ENCODE peak calls at places on chromosomes 2 and 18, in five cellular contexts. W is amniotic stem cell, L is DMS153, V is left cardiac atrium, G is activated gamma-delta T cell treated with Interleukin-2 at 50 U/mL for 16 hours. N is an unnamed sample.

GRCh38 chr2:100136310-100136709 is 6.1 kb downstream of the AFF3 start:
- DNase-seq in L (no peak), G (no peak), W (no peak), V (no peak), N (no peak)

GRCh38 chr18:50154420-50154819 is 40.5 kb downstream of the MYO5B start:
- DNase-seq in V (no peak), W (no peak), L (no peak), G (no peak), N (no peak)

GRCh38 chr18:79321625-79322024 is 74.1 kb upstream of the NFATC1 start:
- DNase-seq in W (no peak), L (no peak), G (no peak), V (no peak), N (no peak)

GRCh38 chr2:46737577-46737976 is 178.0 kb downstream of the MCFD2 start:
- DNase-seq in G (no peak), W (no peak), L (peak; percentile 62), V (no peak), N (peak; percentile 29)

GRCh38 chr2:17915099-17915498 is 36.6 kb downstream of the KCNS3 start:
- DNase-seq in W (no peak), G (no peak), L (no peak), V (no peak), N (no peak)

GRCh38 chr18:72114801-72115594 is 429.1 kb downstream of the CBLN2 start:
- DNase-seq in L (no peak), W (no peak), G (no peak), V (no peak), N (no peak)

GRCh38 chr2:194826241-194826640 is 830.8 kb upstream of the SLC39A10 start:
- DNase-seq in G (no peak), W (no peak), L (no peak), V (no peak), N (no peak)

GRCh38 chr2:8575011-8575750 is 106.7 kb upstream of the ID2 start:
- DNase-seq in L (no peak), W (no peak), V (no peak), G (peak; percentile 66), N (no peak)

GRCh38 chr2:18282026-18282425 is 278.4 kb downstream of the RDH14 start:
- DNase-seq in L (no peak), V (no peak), G (no peak), W (no peak), N (no peak)

GRCh38 chr2:43174368-43175186 is 51.8 kb downstream of the ZFP36L2 start:
- DNase-seq in G (peak; percentile 71), W (no peak), L (no peak), V (peak; percentile 40), N (no peak)

GRCh38 chr2:191105082-191105481 is 45.7 kb downstream of the STAT4 start:
- DNase-seq in G (no peak), W (no peak), L (no peak), V (no peak), N (no peak)

GRCh38 chr2:95044598-95044997 is 19.1 kb downstream of the MAL start:
- DNase-seq in G (no peak), V (no peak), W (no peak), L (no peak), N (no peak)

GRCh38 chr2:132583666-132584360 is 86.2 kb downstream of the LYPD1 start:
- DNase-seq in G (no peak), L (no peak), W (no peak), V (no peak), N (no peak)

GRCh38 chr2:231648579-231649174 is 56.0 kb downstream of the TEX44 start:
- DNase-seq in L (peak; percentile 71), W (no peak), V (peak; percentile 59), G (peak; percentile 30), N (peak; percentile 46)

GRCh38 chr2:175156534-175156933 is 11.5 kb downstream of the ATF2 start:
- DNase-seq in L (no peak), W (no peak), G (no peak), V (no peak), N (no peak)

GRCh38 chr2:146894514-146894913 is 950.3 kb upstream of the ACVR2A start:
- DNase-seq in V (no peak), G (no peak), W (no peak), L (no peak), N (no peak)

GRCh38 chr2:55014962-55015939 is 35.0 kb downstream of the RTN4 start:
- DNase-seq in L (no peak), G (peak; percentile 33), W (peak; percentile 74), V (peak; percentile 24), N (peak; percentile 73)

GRCh38 chr2:174036825-174037224 is 71.7 kb upstream of the SP3 start:
- DNase-seq in V (no peak), W (no peak), L (no peak), G (no peak), N (no peak)

GRCh38 chr2:26394694-26395093 is 7.0 kb upstream of the DRC1 start:
- DNase-seq in V (no peak), G (no peak), L (no peak), W (no peak), N (no peak)

GRCh38 chr18:51668632-51669031 is 471.2 kb upstream of the MEX3C start:
- DNase-seq in L (no peak), G (no peak), W (no peak), V (no peak), N (no peak)

GRCh38 chr2:197378494-197378972 is 56.3 kb downstream of the SF3B1 start:
- DNase-seq in V (peak; percentile 37), W (no peak), L (peak; percentile 15), G (peak; percentile 60), N (peak; percentile 14)

GRCh38 chr18:10444314-10445006 is 10.0 kb upstream of the APCDD1 start:
- DNase-seq in V (no peak), W (no peak), G (no peak), L (no peak), N (no peak)

GRCh38 chr2:85015653-85016360 is 44.8 kb downstream of the KCMF1 start:
- DNase-seq in V (no peak), L (no peak), G (no peak), W (no peak), N (no peak)

GRCh38 chr2:163077241-163077640 is 238.7 kb upstream of the KCNH7 start:
- DNase-seq in V (no peak), W (no peak), L (no peak), G (no peak), N (no peak)

GRCh38 chr18:63004466-63005089 is 289.2 kb downstream of the PHLPP1 start:
- DNase-seq in V (no peak), L (no peak), G (no peak), W (no peak), N (no peak)

GRCh38 chr2:172253190-172254052 is 150.7 kb upstream of the DLX2 start:
- DNase-seq in W (peak; percentile 96), G (peak; percentile 86), L (peak; percentile 76), V (peak; percentile 62), N (peak; percentile 100)

GRCh38 chr2:25728559-25728958 is 55.2 kb upstream of the DTNB start:
- DNase-seq in L (no peak), G (no peak), W (no peak), V (no peak), N (no peak)

GRCh38 chr2:9897331-9897737 is 54.1 kb downstream of the TAF1B start:
- DNase-seq in W (peak; percentile 56), L (no peak), G (no peak), V (peak; percentile 81), N (peak; percentile 88)

GRCh38 chr2:63538409-63538808 is 49.9 kb downstream of the WDPCP start:
- DNase-seq in L (no peak), V (no peak), G (no peak), W (no peak), N (no peak)

GRCh38 chr2:142875642-142876041 is 1.8 kb upstream of the KYNU start:
- DNase-seq in L (no peak), V (no peak), W (no peak), G (no peak), N (no peak)

GRCh38 chr2:175690113-175690716 is 311.9 kb downstream of the LNPK start:
- DNase-seq in G (no peak), W (no peak), V (no peak), L (peak; percentile 61), N (peak; percentile 74)

GRCh38 chr2:158120102-158120501 is 18.4 kb downstream of the UPP2 start:
- DNase-seq in W (no peak), G (no peak), L (no peak), V (no peak), N (no peak)

GRCh38 chr2:38423763-38424162 is 46.7 kb upstream of the ATL2 start:
- DNase-seq in V (no peak), L (no peak), W (no peak), G (no peak), N (no peak)

GRCh38 chr2:44388877-44389276 is 27.1 kb downstream of the CAMKMT start:
- DNase-seq in G (no peak), W (no peak), L (no peak), V (no peak), N (no peak)